ENCODE peak calls at places on chromosomes 7 and 10, in four cellular contexts. G, C, E and F are unnamed samples.

GRCh38 chr10:33719005-33719703 is 384.7 kb upstream of the NRP1 start:
- DNase-seq in G (no peak), C (no peak), E (no peak), F (peak; percentile 53)

GRCh38 chr10:12202230-12202629 is 6.2 kb downstream of the CDC123 start:
- DNase-seq in G (no peak), C (no peak), E (no peak), F (no peak)

GRCh38 chr10:24930427-24930826 is 22.0 kb downstream of the PRTFDC1 start:
- DNase-seq in G (no peak), C (peak; percentile 78), E (no peak), F (no peak)

GRCh38 chr7:91041901-91042457 is 222.3 kb upstream of the FZD1 start:
- DNase-seq in G (no peak), C (no peak), E (no peak), F (no peak)

GRCh38 chr7:155457544-155458316 is at the start of gene EN2:
- DNase-seq in G (peak; percentile 30), C (no peak), E (no peak), F (no peak)

GRCh38 chr7:26348987-26349809 is 57.5 kb downstream of the SNX10 start:
- DNase-seq in G (no peak), C (no peak), E (no peak), F (no peak)

GRCh38 chr10:3487228-3487627 is 297.8 kb downstream of the KLF6 start:
- DNase-seq in G (no peak), C (no peak), E (no peak), F (no peak)

GRCh38 chr7:40232242-40232929 is 97.6 kb downstream of the SUGCT start:
- DNase-seq in G (peak; percentile 69), C (no peak), E (no peak), F (no peak)

GRCh38 chr10:91034494-91035157 is 113.7 kb upstream of the ANKRD1 start:
- DNase-seq in G (no peak), C (no peak), E (peak; percentile 39), F (peak; percentile 72)

GRCh38 chr10:103265712-103266329 is 11.1 kb upstream of the INA start:
- DNase-seq in G (peak; percentile 91), C (no peak), E (no peak), F (peak; percentile 67)

GRCh38 chr7:32893225-32893560 is 1.6 kb upstream of the KBTBD2 start:
- DNase-seq in G (no peak), C (no peak), E (no peak), F (no peak)

GRCh38 chr10:8138471-8138870 is 84.0 kb downstream of the GATA3 start:
- DNase-seq in G (no peak), C (no peak), E (no peak), F (no peak)

GRCh38 chr10:76492026-76492425 is 1060.6 kb downstream of the LRMDA start:
- DNase-seq in G (no peak), C (no peak), E (no peak), F (no peak)

GRCh38 chr7:82755705-82756551 is 312.4 kb upstream of the CACNA2D1 start:
- DNase-seq in G (no peak), C (no peak), E (no peak), F (no peak)

GRCh38 chr10:128263891-128264688 is 137.9 kb upstream of the MKI67 start:
- DNase-seq in G (peak; percentile 84), C (no peak), E (peak; percentile 49), F (peak; percentile 44)

GRCh38 chr10:26860026-26860541 is 674 bp downstream of the ABI1 start:
- DNase-seq in G (peak; percentile 72), C (no peak), E (peak; percentile 73), F (peak; percentile 66)

GRCh38 chr7:30304177-30304884 is 19.9 kb downstream of the ZNRF2 start:
- DNase-seq in G (no peak), C (no peak), E (no peak), F (no peak)

GRCh38 chr10:104622598-104623209 is 18.4 kb upstream of the SORCS3 start:
- DNase-seq in G (peak; percentile 58), C (no peak), E (no peak), F (no peak)

GRCh38 chr10:132538031-132538789 is 623 bp downstream of the INPP5A start:
- DNase-seq in G (no peak), C (no peak), E (peak; percentile 22), F (peak; percentile 33)
- H3K4me1 ChIP-seq in G (peaks cover 38% of the 10 kb centered on the region), C (peaks cover 29% of the 10 kb centered on the region), E (peaks cover 74% of the 10 kb centered on the region), F (peaks cover 54% of the 10 kb centered on the region)

GRCh38 chr10:6182454-6183098 is 20.2 kb upstream of the PFKFB3 start:
- DNase-seq in G (no peak), C (no peak), E (no peak), F (no peak)
- H3K4me1 ChIP-seq in G (peaks cover 29% of the 10 kb centered on the region), C (peaks cover 11% of the 10 kb centered on the region), E (peaks cover 12% of the 10 kb centered on the region), F (peaks cover 15% of the 10 kb centered on the region)

DNA sequence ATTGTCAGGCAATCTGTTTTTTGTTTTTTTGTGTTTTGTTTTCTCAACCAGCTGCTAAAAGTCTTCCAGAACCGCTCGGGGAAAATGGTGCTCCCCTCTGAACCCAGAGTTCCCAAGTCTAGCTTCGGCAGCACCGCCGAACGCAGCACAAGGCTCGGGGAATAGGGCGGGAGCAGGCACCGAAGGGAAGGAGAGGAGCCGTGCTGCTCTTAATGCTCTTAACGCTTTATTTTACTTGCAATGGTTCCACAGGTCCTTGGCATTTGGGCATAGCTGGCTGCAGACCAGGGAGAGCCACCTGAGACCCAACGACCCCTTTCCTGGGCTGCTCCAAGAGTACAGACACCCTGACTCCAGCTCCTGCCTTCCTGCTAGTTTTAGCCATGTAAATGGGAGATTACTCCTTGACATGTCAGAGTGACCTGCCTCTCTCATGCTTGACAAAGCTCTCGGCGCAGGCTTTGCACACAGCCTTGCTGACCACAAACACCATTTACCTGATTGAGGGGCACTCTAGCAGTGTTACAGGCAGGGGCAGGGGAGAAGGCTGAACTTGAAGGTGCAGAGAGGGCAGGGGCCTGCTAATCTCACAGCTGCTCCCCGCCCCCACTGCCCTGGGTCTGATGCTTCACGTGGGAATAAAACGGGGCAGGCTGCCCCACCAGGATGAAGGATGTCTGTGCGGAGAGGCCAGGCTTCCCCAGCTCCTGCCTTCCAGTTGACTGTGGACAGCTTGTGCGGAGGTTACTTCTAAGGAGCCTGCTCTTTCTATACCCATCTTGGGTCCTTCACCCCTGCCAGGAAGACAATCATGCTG is 58.6 kb upstream of the EFCAB10 start:
- DNase-seq in G (peak; percentile 71), C (no peak), E (no peak), F (no peak)
- H3K4me1 ChIP-seq in G (peaks cover 58% of the 10 kb centered on the region), C (no peaks in the 10 kb centered on the region), E (no peaks in the 10 kb centered on the region), F (peaks cover 7% of the 10 kb centered on the region)

DNA sequence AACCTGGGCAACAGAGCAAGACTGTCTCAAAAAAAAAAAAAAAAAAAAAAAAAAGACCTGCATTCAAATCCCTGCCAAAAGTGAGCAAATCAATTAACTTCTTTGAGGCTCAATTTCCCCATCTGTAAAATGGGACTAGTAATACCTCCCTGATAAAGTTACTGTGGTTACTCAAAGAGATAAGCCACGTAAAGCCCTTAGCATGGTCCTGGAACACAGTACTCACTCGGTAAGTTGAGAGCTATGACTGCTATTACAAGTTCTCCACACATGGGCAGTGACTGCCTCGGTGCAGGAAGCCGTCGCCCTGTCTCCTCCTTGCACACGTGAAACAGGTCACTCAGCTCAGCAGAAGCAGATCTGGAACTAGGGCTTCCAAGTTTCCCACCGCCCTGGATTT is 37.9 kb downstream of the DDIT4 start:
- DNase-seq in G (no peak), C (no peak), E (no peak), F (no peak)
- H3K4me1 ChIP-seq in G (peaks cover 7% of the 10 kb centered on the region), C (peaks cover 3% of the 10 kb centered on the region), E (peaks cover 61% of the 10 kb centered on the region), F (peaks cover 52% of the 10 kb centered on the region)

DNA sequence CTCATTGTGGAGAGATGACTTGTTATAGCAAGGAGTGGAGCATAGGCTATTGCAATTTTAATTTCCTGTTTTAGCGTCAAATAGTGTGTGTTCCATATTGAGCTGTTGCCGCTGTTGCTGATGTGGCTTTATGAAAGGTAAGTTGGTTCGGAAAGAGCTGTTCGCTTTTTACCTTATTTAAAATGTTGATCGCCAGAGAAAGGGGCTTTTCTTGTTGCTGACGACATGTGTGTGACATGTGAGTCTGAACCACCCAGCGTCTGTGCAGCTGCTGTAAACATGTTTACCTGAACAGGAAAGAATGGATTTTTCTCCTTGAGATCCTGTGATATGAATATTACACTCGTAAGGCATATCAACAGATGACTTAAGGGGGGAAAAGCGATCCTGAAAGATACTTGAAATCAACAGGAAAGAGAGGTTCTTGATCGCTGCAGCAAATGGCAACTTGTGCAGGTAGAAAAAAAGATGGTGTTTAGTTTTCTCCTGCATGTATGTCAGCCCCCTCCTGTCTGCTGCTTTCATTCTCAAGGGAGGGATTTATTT is 2.5 kb downstream of the ZEB1 start:
- DNase-seq in G (peak; percentile 11), C (no peak), E (no peak), F (no peak)
- H3K4me1 ChIP-seq in G (peaks cover 7% of the 10 kb centered on the region), C (peaks cover 7% of the 10 kb centered on the region), E (peaks cover 26% of the 10 kb centered on the region), F (peaks cover 41% of the 10 kb centered on the region)